ENCODE peak calls at places on chromosomes 5 and 9, in eight cellular contexts. A is DND-41; V is mesenchymal stem cell; R is neuronal stem cell; J is naive thymus-derived CD4-positive, alpha-beta T cell; Z is psoas muscle; E is right lobe of liver; W is dorsolateral prefrontal cortex. K is an unnamed sample.

GRCh38 chr5:167057665-167058064 is 1233.8 kb upstream of the WWC1 start:
- DNase-seq in V (no peak), R (no peak), E (no peak), W (no peak), J (no peak), Z (no peak), A (no peak), K (no peak)

GRCh38 chr9:80796662-80797426 is 892.5 kb downstream of the TLE1 start:
- DNase-seq in A (no peak), W (no peak), Z (no peak), V (peak), E (no peak), J (no peak), R (peak), K (no peak)

GRCh38 chr9:108565651-108566378 is 290.0 kb downstream of the ACTL7B start:
- DNase-seq in E (no peak), V (peak), W (peak), R (peak), A (peak), Z (peak), J (no peak), K (peak)

GRCh38 chr9:91905958-91906585 is 44.0 kb downstream of the ROR2 start:
- DNase-seq in E (no peak), V (no peak), J (no peak), R (no peak), W (no peak), A (peak), Z (no peak), K (no peak)

GRCh38 chr9:16030513-16031185 is 477.8 kb downstream of the CCDC171 start:
- DNase-seq in J (no peak), W (no peak), A (peak), E (no peak), V (peak), Z (no peak), R (no peak), K (peak)

GRCh38 chr9:128149001-128149701 is at the start of gene LCN2:
- DNase-seq in Z (peak), W (no peak), J (no peak), V (no peak), A (no peak), R (no peak), E (peak), K (no peak)

GRCh38 chr5:168734119-168734518 is 155.0 kb upstream of the PANK3 start:
- DNase-seq in J (no peak), W (no peak), R (no peak), V (no peak), E (no peak), A (no peak), Z (no peak), K (no peak)

GRCh38 chr9:131872006-131872405 is 132.1 kb upstream of the RAPGEF1 start:
- DNase-seq in J (no peak), R (no peak), A (no peak), E (no peak), V (no peak), W (peak), Z (peak), K (no peak)

GRCh38 chr9:28770226-28770625 is 1196.9 kb upstream of the C9orf72 start:
- DNase-seq in E (no peak), R (no peak), J (no peak), A (no peak), W (no peak), V (no peak), Z (no peak), K (no peak)

GRCh38 chr5:141354900-141355469 is at the start of gene PCDHGA4:
- DNase-seq in W (no peak), J (no peak), V (no peak), E (no peak), R (no peak), A (no peak), Z (peak), K (no peak)

GRCh38 chr9:136906251-136906650 is 19.9 kb downstream of the TRAF2 start:
- DNase-seq in A (no peak), W (no peak), J (no peak), Z (no peak), E (no peak), V (no peak), R (no peak), K (no peak)

GRCh38 chr9:123678038-123678877 is 251.7 kb downstream of the DENND1A start:
- DNase-seq in W (no peak), E (no peak), V (no peak), Z (no peak), A (no peak), R (no peak), J (no peak), K (no peak)

GRCh38 chr5:172791726-172792445 is 20.9 kb upstream of the DUSP1 start:
- DNase-seq in Z (no peak), V (peak), R (no peak), E (no peak), J (no peak), W (no peak), A (no peak), K (no peak)

GRCh38 chr9:132160802-132161742 is 786 bp upstream of the NTNG2 start:
- DNase-seq in W (no peak), J (peak), A (peak), V (peak), E (no peak), Z (peak), R (peak), K (no peak)

GRCh38 chr5:131634666-131634995 is 398 bp downstream of the RAPGEF6 start:
- DNase-seq in W (peak), V (peak), Z (no peak), J (peak), E (peak), A (peak), R (peak), K (peak)

GRCh38 chr5:128132499-128132898 is 48.9 kb downstream of the SLC12A2 start:
- DNase-seq in V (no peak), R (no peak), A (no peak), Z (no peak), W (no peak), E (no peak), J (no peak), K (no peak)

GRCh38 chr5:1315709-1316587 is 21.1 kb upstream of the TERT start:
- DNase-seq in A (peak), W (no peak), E (peak), V (no peak), Z (peak), J (peak), R (no peak), K (no peak)

GRCh38 chr5:93359296-93359957 is 221.6 kb downstream of the NR2F1-AS1 start:
- DNase-seq in R (no peak), Z (no peak), E (no peak), J (no peak), A (no peak), W (no peak), V (peak), K (no peak)

GRCh38 chr5:171907731-171908343 is 98.6 kb downstream of the FBXW11 start:
- DNase-seq in W (no peak), J (peak), E (no peak), A (peak), R (peak), Z (no peak), V (peak), K (peak)

DNA sequence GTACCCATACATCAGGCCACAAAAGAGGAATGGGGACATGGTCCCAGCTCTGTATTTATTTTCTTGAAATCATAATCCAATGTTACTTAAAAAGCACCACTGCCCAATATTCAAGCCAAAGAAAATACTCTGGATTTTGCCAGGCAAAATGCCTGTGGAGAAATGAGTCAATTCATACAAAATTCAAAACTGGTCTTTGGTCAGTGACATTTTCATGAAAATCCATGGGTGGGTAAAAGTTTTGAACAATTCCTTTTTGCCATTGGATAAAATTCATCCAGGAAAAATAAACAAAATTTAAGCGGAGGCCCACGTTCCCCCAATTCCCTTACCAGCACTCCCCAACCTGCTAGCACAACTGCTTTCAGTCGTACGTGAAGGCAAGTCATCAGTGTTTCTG is 186.2 kb downstream of the GLIS3 start:
- DNase-seq in V (no peak), J (no peak), E (no peak), W (no peak), Z (no peak), A (no peak), R (no peak), K (no peak)
- H3K27ac ChIP-seq in V (no peak), J (no peak), E (no peak), W (no peak), Z (no peak), A (no peak), R (no peak), K (no peak)

GRCh38 chr9:129500863-129501770 is 119.8 kb downstream of the C9orf50 start:
- DNase-seq in E (no peak), Z (peak), A (no peak), J (no peak), R (no peak), V (no peak), W (no peak), K (no peak)
- H3K27ac ChIP-seq in E (no peak), Z (peak), A (no peak), J (no peak), R (no peak), V (peak), W (peak), K (peak)

GRCh38 chr5:180068519-180069090 is 3.0 kb downstream of the RNF130 start:
- DNase-seq in A (no peak), Z (no peak), V (no peak), R (no peak), W (no peak), J (no peak), E (no peak), K (no peak)
- H3K27ac ChIP-seq in A (no peak), Z (no peak), V (no peak), R (no peak), W (peak), J (no peak), E (no peak), K (no peak)

GRCh38 chr5:51382759-51383493 is at the start of gene ISL1:
- DNase-seq in E (no peak), R (peak), V (peak), W (no peak), Z (peak), A (no peak), J (no peak), K (peak)
- H3K27ac ChIP-seq in E (no peak), R (no peak), V (no peak), W (no peak), Z (peak), A (no peak), J (no peak), K (no peak)

DNA sequence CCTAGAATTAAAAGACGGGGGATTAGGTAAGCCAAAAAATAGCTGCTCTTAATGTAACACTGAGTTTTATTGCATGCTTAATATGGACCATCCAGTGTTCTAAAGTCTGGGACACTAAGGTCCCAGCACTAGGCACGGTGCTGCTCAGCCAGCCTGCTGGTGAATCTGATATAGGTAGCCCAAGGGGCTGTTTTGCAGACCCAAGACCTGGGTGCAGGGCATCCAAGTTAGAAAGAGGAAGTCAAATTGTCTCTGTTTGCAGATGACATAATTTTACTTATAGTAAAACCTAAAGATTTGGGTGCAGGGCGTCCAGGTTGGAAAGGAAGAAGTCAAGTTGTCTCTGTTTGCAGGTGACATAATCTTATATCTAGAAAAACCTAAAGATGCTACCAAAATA is 17.8 kb downstream of the IFNA5 start:
- DNase-seq in A (no peak), V (no peak), E (no peak), J (no peak), R (no peak), W (no peak), Z (no peak), K (no peak)
- H3K27ac ChIP-seq in A (no peak), V (no peak), E (no peak), J (no peak), R (no peak), W (no peak), Z (no peak), K (no peak)

GRCh38 chr5:157550668-157551067 is 24.9 kb downstream of the ADAM19 start:
- DNase-seq in E (no peak), R (no peak), W (no peak), Z (no peak), V (no peak), J (no peak), A (no peak), K (no peak)

GRCh38 chr5:157548513-157549282 is 26.9 kb downstream of the ADAM19 start:
- DNase-seq in W (no peak), V (peak), E (no peak), A (no peak), Z (no peak), J (no peak), R (no peak), K (peak)

GRCh38 chr5:157549954-157550549 is 25.5 kb downstream of the ADAM19 start:
- DNase-seq in A (no peak), E (no peak), Z (no peak), W (no peak), J (no peak), R (no peak), V (no peak), K (peak)

GRCh38 chr5:157547909-157548512 is 27.6 kb downstream of the ADAM19 start:
- DNase-seq in Z (no peak), W (no peak), A (no peak), V (no peak), J (no peak), R (no peak), E (no peak), K (no peak)

DNA sequence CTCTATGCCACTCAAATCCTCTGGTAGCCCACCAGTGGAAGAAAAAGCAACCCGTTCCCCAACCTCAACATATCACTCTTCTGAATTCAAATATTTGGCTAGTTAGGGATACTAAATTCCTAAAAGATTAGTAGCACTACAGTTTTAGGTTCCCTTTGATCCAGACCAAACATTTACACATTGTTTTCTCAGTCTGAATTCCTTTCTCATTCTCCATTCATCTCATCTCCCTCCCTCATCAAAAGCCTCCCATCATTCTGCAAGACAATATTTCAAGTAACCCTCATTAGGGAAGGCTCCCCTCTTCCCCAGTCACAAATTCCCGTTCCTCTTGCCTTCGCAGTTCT is 26.3 kb downstream of the ADAM19 start:
- DNase-seq in E (no peak), J (no peak), W (no peak), R (no peak), Z (no peak), V (no peak), A (no peak), K (peak)
- H3K27ac ChIP-seq in E (peak), J (no peak), W (no peak), R (no peak), Z (no peak), V (peak), A (no peak), K (peak)

GRCh38 chr9:114378883-114379282 is 8.9 kb downstream of the AKNA start:
- DNase-seq in J (no peak), W (no peak), Z (no peak), A (no peak), E (no peak), V (no peak), R (no peak), K (no peak)
- H3K27ac ChIP-seq in J (peak), W (no peak), Z (no peak), A (peak), E (no peak), V (no peak), R (no peak), K (no peak)

DNA sequence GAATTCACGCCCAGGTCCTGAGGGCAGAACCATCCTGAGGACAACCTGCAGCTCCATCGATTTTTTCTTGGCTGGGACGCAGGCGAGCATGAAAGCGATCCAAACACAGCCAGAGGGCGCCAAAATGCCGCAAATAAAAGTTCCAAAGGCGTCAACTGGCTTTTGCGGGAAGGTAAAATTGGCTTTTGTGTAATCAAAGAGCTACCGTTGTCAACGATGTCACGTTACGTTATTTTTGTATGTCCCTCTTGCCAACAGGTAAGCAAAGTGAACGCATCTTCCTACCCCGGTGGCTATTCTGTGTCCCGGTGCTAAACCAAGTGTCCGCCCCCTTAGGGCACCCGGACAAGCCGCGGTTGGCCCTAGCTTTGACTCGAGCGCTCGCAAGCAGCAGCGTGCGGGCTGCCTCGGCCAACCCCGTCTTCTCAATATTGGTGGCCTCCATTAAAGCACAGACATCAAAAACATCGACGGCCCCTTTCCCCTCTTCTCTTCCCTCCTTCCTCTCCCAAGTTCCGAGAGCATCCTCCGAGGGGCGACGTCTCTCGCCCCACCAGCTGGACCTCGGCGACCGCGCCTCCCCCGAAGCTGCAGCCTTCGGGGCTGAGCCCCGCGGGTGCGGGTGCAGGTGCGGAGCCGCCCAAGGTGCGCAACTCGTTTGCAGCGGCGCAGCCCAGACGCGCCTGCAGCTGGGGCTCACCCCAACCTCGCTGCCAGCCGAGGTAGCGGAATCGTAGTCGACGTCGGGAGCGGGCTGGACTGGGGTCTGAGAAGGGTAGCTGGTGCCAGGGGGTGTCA is 1.1 kb upstream of the BASP1 start:
- DNase-seq in V (peak), R (peak), Z (peak), E (peak), W (peak), A (peak), J (no peak), K (peak)
- H3K27ac ChIP-seq in V (peak), R (peak), Z (no peak), E (no peak), W (peak), A (no peak), J (no peak), K (no peak)

DNA sequence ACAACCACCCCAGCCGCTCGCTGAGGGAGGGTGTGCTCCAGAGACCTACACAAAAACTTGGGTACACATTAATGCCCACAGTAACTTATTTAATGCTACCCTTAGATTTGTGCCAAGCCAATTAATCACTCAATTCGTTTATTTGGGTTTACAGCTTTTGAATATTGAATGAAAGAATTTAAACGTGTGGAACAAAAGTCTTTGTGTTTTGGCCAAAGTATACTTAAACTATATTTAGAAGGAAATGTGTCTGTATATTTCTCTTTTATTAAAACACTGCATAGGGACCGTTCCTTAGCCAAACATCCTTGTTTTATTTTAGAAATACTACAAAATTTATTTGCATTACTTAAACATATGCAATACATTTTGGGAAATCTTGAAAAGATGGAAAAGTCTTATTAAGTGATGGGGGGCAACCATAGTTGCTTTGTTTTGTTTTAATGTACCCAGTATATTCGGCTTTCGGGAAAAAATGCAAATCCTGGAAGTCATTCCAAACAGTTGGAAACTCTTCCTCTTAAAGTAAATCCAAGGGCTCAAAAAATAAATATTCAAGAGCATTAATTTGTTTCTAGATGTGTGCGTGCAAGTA is 11.8 kb downstream of the ZNF608 start:
- DNase-seq in W (no peak), R (no peak), E (no peak), A (no peak), V (no peak), Z (no peak), J (no peak), K (no peak)
- H3K27ac ChIP-seq in W (peak), R (no peak), E (no peak), A (no peak), V (no peak), Z (peak), J (no peak), K (no peak)

GRCh38 chr9:94869415-94869838 is 142.9 kb downstream of the AOPEP start:
- DNase-seq in V (peak), A (no peak), Z (no peak), E (no peak), R (no peak), J (no peak), W (no peak), K (peak)
- H3K27ac ChIP-seq in V (peak), A (no peak), Z (peak), E (no peak), R (no peak), J (no peak), W (no peak), K (peak)

K was measured in SJSA1.